ENCODE peak calls at places on chromosomes 6 and 20, in seven cellular contexts. Z is psoas muscle; B is fibroblast of lung; H is CD4-positive, alpha-beta memory T cell; Q is MM.1S; K is stomach; D is tibial nerve. E is an unnamed sample. For H3K27me3, the result is how much of the 10 kb centered on the place peaks cover.

GRCh38 chr20:44805991-44806729 is 4.2 kb downstream of the RIMS4 start:
- DNase-seq in Z (peak), B (peak), H (no peak), Q (no peak), K (no peak), D (peak), E (peak)

GRCh38 chr6:127606131-127606562 is 29.2 kb downstream of the C6orf58 start:
- DNase-seq in Z (no peak), B (peak), H (peak), Q (peak), K (no peak), D (no peak), E (peak)

GRCh38 chr20:57464642-57465211 is 60.2 kb downstream of the CTCFL start:
- DNase-seq in Z (peak), B (no peak), H (no peak), Q (no peak), K (no peak), D (no peak), E (no peak)

GRCh38 chr6:11613858-11614257 is 76.3 kb downstream of the TMEM170B start:
- DNase-seq in Z (no peak), B (peak), H (no peak), Q (no peak), K (no peak), D (no peak), E (peak)

GRCh38 chr6:4253604-4254211 is 118.3 kb upstream of the ECI2 start:
- DNase-seq in Z (peak), B (peak), H (no peak), Q (no peak), K (peak), D (peak), E (peak)

GRCh38 chr20:41091926-41092325 is 45.4 kb upstream of the PLCG1 start:
- DNase-seq in Z (no peak), B (no peak), H (no peak), Q (no peak), K (no peak), D (no peak), E (no peak)

GRCh38 chr20:45377191-45377775 is 842 bp downstream of the TP53TG5 start:
- DNase-seq in Z (no peak), B (no peak), H (no peak), Q (no peak), K (no peak), D (no peak), E (no peak)

GRCh38 chr6:168155821-168156741 is 77.1 kb upstream of the FRMD1 start:
- DNase-seq in Z (no peak), B (peak), H (no peak), Q (no peak), K (no peak), D (no peak), E (no peak)

GRCh38 chr6:137754366-137754765 is 112.7 kb upstream of the TNFAIP3 start:
- DNase-seq in Z (no peak), B (no peak), H (no peak), Q (peak), K (no peak), D (no peak), E (no peak)

GRCh38 chr20:16434087-16434664 is 139.1 kb downstream of the KIF16B start:
- DNase-seq in Z (peak), B (no peak), H (peak), Q (peak), K (peak), D (peak), E (no peak)

GRCh38 chr6:29976588-29977424 is 34.5 kb downstream of the HLA-A start:
- DNase-seq in Z (peak), B (peak), H (peak), Q (peak), K (peak), D (peak), E (peak)

GRCh38 chr6:104537185-104537584 is 322.5 kb downstream of the HACE1 start:
- DNase-seq in Z (no peak), B (peak), H (no peak), Q (no peak), K (no peak), D (no peak), E (peak)

GRCh38 chr20:39036011-39036410 is 73.9 kb downstream of the DHX35 start:
- DNase-seq in Z (no peak), B (peak), H (no peak), Q (no peak), K (no peak), D (no peak), E (peak)

GRCh38 chr20:60132827-60133549 is 174.8 kb downstream of the CDH26 start:
- DNase-seq in Z (no peak), B (no peak), H (no peak), Q (no peak), K (no peak), D (no peak), E (no peak)

GRCh38 chr6:41591859-41592502 is 45.8 kb downstream of the FOXP4 start:
- DNase-seq in Z (peak), B (peak), H (peak), Q (peak), K (peak), D (peak), E (no peak)

GRCh38 chr6:10633216-10633615 is 61.2 kb downstream of the C6orf52 start:
- DNase-seq in Z (no peak), B (peak), H (no peak), Q (peak), K (no peak), D (no peak), E (peak)

GRCh38 chr6:13545885-13546284 is 28.5 kb upstream of the SIRT5 start:
- DNase-seq in Z (no peak), B (no peak), H (no peak), Q (no peak), K (no peak), D (no peak), E (no peak)

GRCh38 chr6:162973975-162974374 is 246.2 kb downstream of the PACRG start:
- DNase-seq in Z (no peak), B (no peak), H (no peak), Q (peak), K (no peak), D (no peak), E (no peak)

GRCh38 chr6:137097057-137097456 is 52.3 kb upstream of the IL20RA start:
- DNase-seq in Z (no peak), B (no peak), H (no peak), Q (no peak), K (no peak), D (no peak), E (no peak)

GRCh38 chr6:143396497-143397228 is 53.8 kb downstream of the ADAT2 start:
- DNase-seq in Z (no peak), B (peak), H (no peak), Q (no peak), K (no peak), D (no peak), E (peak)

GRCh38 chr6:49269190-49269589 is 193.9 kb downstream of the MMUT start:
- DNase-seq in Z (no peak), B (peak), H (no peak), Q (no peak), K (no peak), D (no peak), E (peak)

GRCh38 chr6:163946437-163946836 is 531.9 kb downstream of the QKI start:
- DNase-seq in Z (peak), B (no peak), H (no peak), Q (no peak), K (no peak), D (peak), E (no peak)

GRCh38 chr6:161292145-161292544 is 18.3 kb upstream of the AGPAT4 start:
- DNase-seq in Z (no peak), B (no peak), H (no peak), Q (no peak), K (no peak), D (no peak), E (no peak)

GRCh38 chr6:35833534-35833933 is 28.4 kb downstream of the LHFPL5 start:
- DNase-seq in Z (no peak), B (peak), H (no peak), Q (no peak), K (no peak), D (no peak), E (peak)

GRCh38 chr20:4451487-4451886 is 270.2 kb upstream of the PRND start:
- DNase-seq in Z (no peak), B (no peak), H (no peak), Q (no peak), K (no peak), D (no peak), E (no peak)

GRCh38 chr20:23637282-23638221 is at the start of gene CST3:
- DNase-seq in Z (peak), B (peak), H (no peak), Q (peak), K (peak), D (peak), E (peak)

GRCh38 chr6:56729719-56730118 is 87.0 kb upstream of the DST start:
- DNase-seq in Z (no peak), B (peak), H (no peak), Q (no peak), K (no peak), D (no peak), E (peak)

GRCh38 chr20:5719861-5720401 is 30.3 kb upstream of the SHLD1 start:
- DNase-seq in Z (no peak), B (peak), H (no peak), Q (no peak), K (no peak), D (no peak), E (peak)

GRCh38 chr6:56393615-56394612 is 146.5 kb upstream of the COL21A1 start:
- DNase-seq in Z (no peak), B (no peak), H (no peak), Q (no peak), K (no peak), D (no peak), E (no peak)

GRCh38 chr6:30703011-30703410 is 12.2 kb upstream of the NRM start:
- DNase-seq in Z (no peak), B (no peak), H (no peak), Q (no peak), K (no peak), D (no peak), E (no peak)

DNA sequence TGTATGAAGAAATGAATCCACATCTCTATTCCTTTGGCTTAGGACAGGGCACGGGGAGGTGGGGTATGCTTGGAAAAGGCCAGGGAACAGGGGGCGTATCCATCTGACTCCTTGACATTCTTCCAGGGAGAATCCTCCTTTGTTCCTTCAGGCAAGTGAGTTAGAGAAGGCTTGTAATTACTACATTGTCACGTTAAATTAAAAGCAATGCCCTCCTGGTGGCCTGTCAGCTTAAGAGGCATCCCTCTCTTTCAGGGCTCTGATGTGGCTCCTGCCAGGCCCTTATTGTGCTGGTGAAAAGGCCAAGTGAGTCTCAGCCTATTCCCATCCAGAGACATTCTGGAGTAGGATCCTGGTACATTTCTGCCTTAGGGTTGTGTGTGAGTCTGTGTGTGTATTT is 128.3 kb downstream of the FOXA2 start:
- DNase-seq in Z (no peak), B (no peak), H (no peak), Q (no peak), K (no peak), D (no peak), E (no peak)
- H3K4me3 ChIP-seq in Z (no peak), B (no peak), H (no peak), Q (no peak), K (no peak), D (no peak), E (no peak)

GRCh38 chr6:21102201-21102600 is 491.4 kb upstream of the SOX4 start:
- DNase-seq in Z (no peak), B (no peak), H (no peak), Q (no peak), K (no peak), D (no peak), E (no peak)

GRCh38 chr6:21104288-21104687 is 489.3 kb upstream of the SOX4 start:
- DNase-seq in Z (no peak), B (no peak), H (no peak), Q (no peak), K (no peak), D (no peak), E (no peak)

GRCh38 chr6:21103626-21104224 is 489.8 kb upstream of the SOX4 start:
- DNase-seq in Z (no peak), B (peak), H (no peak), Q (no peak), K (no peak), D (no peak), E (peak)

GRCh38 chr6:21101694-21102093 is 491.9 kb upstream of the SOX4 start:
- DNase-seq in Z (no peak), B (no peak), H (no peak), Q (no peak), K (no peak), D (no peak), E (no peak)

GRCh38 chr6:21102624-21103023 is 490.9 kb upstream of the SOX4 start:
- DNase-seq in Z (no peak), B (no peak), H (no peak), Q (no peak), K (peak), D (no peak), E (no peak)
- H3K27me3 ChIP-seq in Z (under half), B (under half), H (under half), Q (under half), K (under half), D (under half), E (under half)

GRCh38 chr20:36093804-36094145 is 60.8 kb upstream of the EPB41L1 start:
- DNase-seq in Z (no peak), B (no peak), H (no peak), Q (no peak), K (no peak), D (no peak), E (no peak)
- H3K4me3 ChIP-seq in Z (peak), B (peak), H (peak), Q (peak), K (peak), D (peak), E (peak)

DNA sequence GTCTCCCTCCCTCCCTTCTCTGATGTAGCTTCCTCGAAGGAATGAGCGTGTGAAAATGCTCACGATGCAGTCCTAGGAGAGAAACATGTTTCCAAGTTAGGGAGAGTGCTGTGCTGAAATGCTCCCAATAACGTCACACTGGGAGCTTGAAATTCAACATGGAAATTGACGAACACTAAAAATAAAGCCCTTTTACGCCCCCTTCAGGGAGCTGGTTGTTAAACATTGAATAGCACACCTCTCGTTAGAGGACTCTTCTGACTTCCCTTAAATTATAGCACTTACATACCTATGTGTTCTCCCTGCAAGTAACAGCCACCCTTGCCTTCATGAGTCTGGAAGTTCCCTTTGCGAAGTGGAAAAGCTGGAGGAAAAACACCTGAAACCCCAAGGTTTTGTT is 88.6 kb downstream of the BFSP1 start:
- DNase-seq in Z (no peak), B (no peak), H (no peak), Q (no peak), K (no peak), D (no peak), E (no peak)
- H3K27me3 ChIP-seq in Z (under half), B (under half), H (under half), Q (under half), K (under half), D (under half), E (under half)

GRCh38 chr20:47358052-47358671 is 1.7 kb upstream of the ZMYND8 start:
- DNase-seq in Z (no peak), B (no peak), H (no peak), Q (no peak), K (no peak), D (no peak), E (no peak)

GRCh38 chr20:47356220-47356525 is 326 bp downstream of the ZMYND8 start:
- DNase-seq in Z (no peak), B (no peak), H (no peak), Q (no peak), K (no peak), D (no peak), E (no peak)

GRCh38 chr20:47358672-47359532 is 2.4 kb upstream of the ZMYND8 start:
- DNase-seq in Z (peak), B (peak), H (no peak), Q (no peak), K (peak), D (peak), E (peak)

GRCh38 chr20:47356526-47357295 is at the start of gene ZMYND8:
- DNase-seq in Z (peak), B (peak), H (peak), Q (peak), K (peak), D (peak), E (peak)

DNA sequence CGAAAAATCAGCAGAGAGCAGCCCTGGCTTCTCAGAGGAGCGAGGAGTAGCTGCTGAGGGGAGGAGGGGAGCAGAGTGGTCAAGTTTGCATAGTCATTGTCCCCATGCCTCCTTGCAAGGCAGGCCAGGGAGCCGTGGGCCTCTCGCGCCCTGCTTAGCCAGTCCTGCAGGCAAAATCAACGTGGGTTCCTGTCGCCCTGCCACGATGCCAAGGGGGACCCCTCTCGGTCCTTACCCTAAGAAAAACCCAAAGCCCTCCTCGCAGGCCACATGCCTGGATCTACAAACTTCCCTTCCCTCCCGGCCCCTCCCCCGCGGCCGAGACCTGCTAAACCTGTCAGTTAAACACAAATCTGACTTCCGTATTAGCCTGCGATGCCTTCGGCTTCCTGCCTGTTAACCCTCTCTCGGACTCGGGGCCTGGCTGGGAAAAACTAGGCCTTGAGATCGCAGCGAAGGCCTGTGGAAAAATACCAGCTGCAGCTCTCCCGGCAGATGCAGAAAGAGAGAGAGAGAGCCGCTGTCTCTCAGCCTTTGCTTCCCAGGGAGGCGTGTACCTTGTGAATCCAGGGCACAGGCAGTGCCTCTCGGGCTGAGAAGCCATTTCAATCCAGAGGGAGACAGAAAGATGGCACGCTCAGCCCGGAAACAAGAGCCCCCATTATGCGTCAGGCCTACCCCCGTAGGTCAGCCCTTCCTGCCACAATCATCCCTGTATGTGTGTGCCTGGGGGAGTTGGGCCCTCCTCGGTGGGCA is 975 bp upstream of the ZMYND8 start:
- DNase-seq in Z (peak), B (peak), H (peak), Q (peak), K (peak), D (peak), E (peak)
- H3K4me3 ChIP-seq in Z (peak), B (no peak), H (peak), Q (peak), K (peak), D (no peak), E (no peak)

DNA sequence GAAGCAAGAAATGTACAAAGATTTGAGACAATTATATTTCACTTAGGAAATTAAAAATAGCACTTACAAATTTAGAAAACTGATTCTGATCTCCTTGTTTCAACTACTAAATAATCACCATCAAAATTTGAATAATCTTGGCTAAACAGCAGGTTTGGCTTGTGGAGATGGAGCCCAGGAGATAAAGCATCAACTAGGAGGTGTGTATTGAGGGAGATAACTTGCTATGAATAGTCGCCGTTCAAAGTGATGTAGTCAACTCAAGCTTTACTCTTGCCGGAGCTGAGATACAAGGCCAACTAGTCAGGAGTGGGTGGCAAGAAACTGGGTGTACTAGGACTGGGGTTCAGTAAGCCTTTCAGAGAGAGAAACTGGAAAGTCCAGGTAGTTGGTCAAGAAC is 117.7 kb downstream of the TRMT11 start:
- DNase-seq in Z (no peak), B (no peak), H (no peak), Q (no peak), K (no peak), D (no peak), E (no peak)
- H3K27me3 ChIP-seq in Z (under half), B (under half), H (under half), Q (under half), K (under half), D (under half), E (under half)

GRCh38 chr6:89355511-89356185 is 3.1 kb upstream of the UBE2J1 start:
- DNase-seq in Z (no peak), B (no peak), H (no peak), Q (peak), K (no peak), D (no peak), E (no peak)

GRCh38 chr6:89352329-89353117 is at the start of gene UBE2J1:
- DNase-seq in Z (peak), B (peak), H (peak), Q (peak), K (peak), D (peak), E (peak)

GRCh38 chr6:89351632-89352328 is 742 bp downstream of the UBE2J1 start:
- DNase-seq in Z (no peak), B (no peak), H (no peak), Q (no peak), K (no peak), D (no peak), E (no peak)

GRCh38 chr6:89353118-89353556 is 615 bp upstream of the UBE2J1 start:
- DNase-seq in Z (no peak), B (no peak), H (no peak), Q (peak), K (no peak), D (no peak), E (no peak)

DNA sequence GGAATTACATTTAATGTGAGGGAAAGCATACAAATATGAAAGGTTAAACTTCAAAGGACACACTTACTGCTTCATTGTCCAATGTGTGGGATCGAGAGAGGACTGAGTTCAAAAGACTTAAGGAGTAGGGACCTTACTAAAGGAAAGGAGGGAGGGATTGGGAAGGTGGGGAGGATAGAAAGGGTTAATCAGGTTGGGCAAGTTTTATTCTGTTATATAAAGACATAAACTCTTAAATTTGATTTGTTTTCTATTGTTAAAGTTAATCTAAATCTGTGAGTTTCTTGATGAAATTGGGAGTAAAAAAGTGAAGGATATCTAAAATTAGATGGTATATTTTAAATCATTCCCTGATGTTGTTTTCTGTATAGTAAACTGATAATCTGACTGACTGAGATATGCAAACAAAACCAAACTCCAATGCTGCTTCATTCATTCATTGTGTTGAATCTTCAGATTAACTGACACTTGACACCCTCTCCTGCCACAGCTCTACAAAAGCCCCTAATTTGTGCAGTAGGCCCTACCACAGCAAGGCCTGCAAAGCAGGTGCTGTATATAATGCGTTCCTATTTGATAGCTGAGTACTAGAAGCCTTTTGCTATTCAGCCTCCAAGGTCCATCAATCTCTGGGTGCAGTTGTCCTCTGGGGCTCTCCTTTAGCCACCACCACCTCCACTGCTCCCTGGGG is 1.3 kb upstream of the UBE2J1 start:
- DNase-seq in Z (no peak), B (no peak), H (no peak), Q (peak), K (no peak), D (no peak), E (no peak)
- H3K4me3 ChIP-seq in Z (peak), B (peak), H (peak), Q (peak), K (peak), D (no peak), E (no peak)

E was measured in astrocyte.